ENCODE peak calls at places on chromosome 17, in five cellular contexts. B, S, N, T and O are unnamed samples.

GRCh38 chr17:6494239-6494941 is 50.1 kb downstream of the PIMREG start:
- DNase-seq in B (no peak), N (no peak), S (no peak), T (no peak), O (no peak)

GRCh38 chr17:48505788-48506187 is 25.0 kb downstream of the HOXB1 start:
- DNase-seq in N (peak; percentile 61), T (no peak), B (no peak), S (peak; percentile 77), O (no peak)

GRCh38 chr17:73291260-73291801 is 20.5 kb downstream of the CDC42EP4 start:
- DNase-seq in N (peak; percentile 79), S (peak; percentile 18), T (no peak), B (no peak), O (no peak)

GRCh38 chr17:14209215-14209614 is 27.4 kb downstream of the CDRT15 start:
- DNase-seq in T (no peak), S (no peak), N (peak; percentile 13), B (no peak), O (no peak)

GRCh38 chr17:80285237-80285920 is 24.7 kb downstream of the RNF213 start:
- DNase-seq in S (no peak), N (no peak), B (no peak), T (no peak), O (no peak)

GRCh38 chr17:32265192-32265895 is at the start of gene RHBDL3:
- DNase-seq in B (peak; percentile 70), N (no peak), T (no peak), S (no peak), O (no peak)

GRCh38 chr17:52648995-52649394 is 490.5 kb upstream of the CA10 start:
- DNase-seq in T (no peak), N (no peak), S (no peak), B (no peak), O (no peak)

GRCh38 chr17:5592382-5592781 is 8.1 kb upstream of the NLRP1 start:
- DNase-seq in S (peak; percentile 55), B (peak; percentile 84), N (peak; percentile 29), T (no peak), O (no peak)

GRCh38 chr17:45008191-45008590 is 40.1 kb upstream of the C1QL1 start:
- DNase-seq in S (no peak), N (no peak), B (no peak), T (no peak), O (no peak)

GRCh38 chr17:27755706-27756466 is 44.4 kb downstream of the NOS2 start:
- DNase-seq in S (no peak), B (no peak), T (no peak), N (no peak), O (no peak)

GRCh38 chr17:47803201-47803600 is 18.4 kb downstream of the OSBPL7 start:
- DNase-seq in T (no peak), N (no peak), S (no peak), B (no peak), O (no peak)

GRCh38 chr17:27670791-27671590 is 40.0 kb downstream of the LGALS9 start:
- DNase-seq in S (no peak), N (no peak), B (peak; percentile 18), T (no peak), O (no peak)

GRCh38 chr17:46036491-46036890 is 37.4 kb downstream of the STH start:
- DNase-seq in B (no peak), N (no peak), S (no peak), T (no peak), O (no peak)

GRCh38 chr17:77127735-77128361 is 12.9 kb upstream of the SEC14L1 start:
- DNase-seq in T (peak; percentile 22), S (no peak), B (no peak), N (no peak), O (no peak)

GRCh38 chr17:45425125-45425983 is 7.3 kb downstream of the ARHGAP27 start:
- DNase-seq in S (no peak), N (peak; percentile 98), T (peak; percentile 90), B (peak; percentile 93), O (no peak)

GRCh38 chr17:50129946-50130777 is at the start of gene SAMD14:
- DNase-seq in B (peak; percentile 59), T (no peak), S (peak; percentile 53), N (no peak), O (no peak)

GRCh38 chr17:32496348-32497078 is 9.7 kb downstream of the CDK5R1 start:
- DNase-seq in T (no peak), S (no peak), B (no peak), N (no peak), O (no peak)

GRCh38 chr17:68763551-68763950 is 162.4 kb upstream of the FAM20A start:
- DNase-seq in T (no peak), B (no peak), S (no peak), N (no peak), O (no peak)

GRCh38 chr17:61570118-61570517 is 20.9 kb downstream of the NACA2 start:
- DNase-seq in T (no peak), S (peak; percentile 17), B (no peak), N (peak; percentile 68), O (no peak)

GRCh38 chr17:27293359-27293897 is 486 bp upstream of the WSB1 start:
- DNase-seq in N (no peak), B (no peak), S (no peak), T (no peak), O (no peak)

GRCh38 chr17:18986541-18987229 is 17.9 kb downstream of the FAM83G start:
- DNase-seq in T (no peak), S (no peak), N (no peak), B (no peak), O (no peak)

GRCh38 chr17:47967607-47968252 is 3.2 kb upstream of the CDK5RAP3 start:
- DNase-seq in S (no peak), T (no peak), B (no peak), N (peak; percentile 53), O (no peak)

GRCh38 chr17:14903810-14904209 is 361.3 kb downstream of the PMP22 start:
- DNase-seq in S (no peak), N (no peak), B (no peak), T (no peak), O (no peak)

GRCh38 chr17:32323784-32324590 is 18.0 kb downstream of the C17orf75 start:
- DNase-seq in B (no peak), T (peak; percentile 65), S (peak; percentile 16), N (no peak), O (no peak)

GRCh38 chr17:10772425-10773380 is 31.2 kb downstream of the TMEM238L start:
- DNase-seq in N (peak; percentile 26), T (peak; percentile 29), B (peak; percentile 93), S (no peak), O (peak; percentile 35)

GRCh38 chr17:235831-236640 is 54.6 kb upstream of the DOC2B start:
- DNase-seq in S (no peak), N (no peak), T (no peak), B (no peak), O (no peak)

GRCh38 chr17:77327566-77328463 is 187.0 kb downstream of the SEC14L1 start:
- DNase-seq in B (no peak), N (no peak), S (no peak), T (no peak), O (no peak)

GRCh38 chr17:69551212-69552010 is 136.9 kb downstream of the MAP2K6 start:
- DNase-seq in B (no peak), T (no peak), N (no peak), S (no peak), O (no peak)

GRCh38 chr17:33049781-33050414 is 58.3 kb downstream of the SPACA3 start:
- DNase-seq in S (peak; percentile 32), B (peak; percentile 78), N (peak; percentile 31), T (no peak), O (peak; percentile 62)

GRCh38 chr17:13939222-13939621 is 130.1 kb upstream of the COX10 start:
- DNase-seq in T (no peak), S (no peak), B (peak; percentile 21), N (no peak), O (no peak)

GRCh38 chr17:37488009-37488604 is 1.6 kb upstream of the DUSP14 start:
- DNase-seq in T (peak; percentile 44), S (peak; percentile 93), B (peak; percentile 72), N (peak; percentile 65), O (no peak)

GRCh38 chr17:19486351-19487008 is 47.2 kb upstream of the SLC47A1 start:
- DNase-seq in N (no peak), S (no peak), B (no peak), T (no peak), O (no peak)

GRCh38 chr17:17711708-17712141 is 30.5 kb downstream of the RAI1 start:
- DNase-seq in S (no peak), T (no peak), B (peak; percentile 52), N (no peak), O (no peak)

GRCh38 chr17:57086069-57086930 is 1.3 kb downstream of the AKAP1 start:
- DNase-seq in T (no peak), N (no peak), S (peak; percentile 33), B (peak; percentile 65), O (no peak)

GRCh38 chr17:57088298-57088697 is 3.3 kb downstream of the AKAP1 start:
- DNase-seq in B (no peak), S (no peak), N (no peak), T (no peak), O (no peak)

GRCh38 chr17:57084802-57085447 is at the start of gene AKAP1:
- DNase-seq in S (peak; percentile 95), N (peak; percentile 91), B (peak; percentile 98), T (peak; percentile 94), O (peak; percentile 64)

GRCh38 chr17:57084361-57084801 is 665 bp upstream of the AKAP1 start:
- DNase-seq in N (no peak), T (no peak), S (no peak), B (no peak), O (peak; percentile 67)

GRCh38 chr17:57085448-57086068 is 512 bp downstream of the AKAP1 start:
- DNase-seq in N (no peak), B (peak; percentile 60), S (peak; percentile 54), T (no peak), O (no peak)
- TF ChIP-seq CTCF in N (no peak), B (no peak), S (no peak), T (peak; percentile 29), O (peak; percentile 65)

GRCh38 chr17:76024353-76024752 is 2.8 kb downstream of the EVPL start:
- DNase-seq in B (no peak), N (no peak), T (no peak), S (no peak), O (no peak)
- TF ChIP-seq POLR2AphosphoS5 in B (no peak), N (no peak), T (no peak), S (no peak), O (no peak)

GRCh38 chr17:78798695-78799559 is 16.9 kb upstream of the CYTH1 start:
- DNase-seq in B (peak; percentile 27), S (peak; percentile 28), T (peak; percentile 32), N (no peak), O (no peak)
- TF ChIP-seq CTCF in B (peak; percentile 35), S (peak; percentile 38), T (peak; percentile 62), N (peak; percentile 66), O (no peak)

DNA sequence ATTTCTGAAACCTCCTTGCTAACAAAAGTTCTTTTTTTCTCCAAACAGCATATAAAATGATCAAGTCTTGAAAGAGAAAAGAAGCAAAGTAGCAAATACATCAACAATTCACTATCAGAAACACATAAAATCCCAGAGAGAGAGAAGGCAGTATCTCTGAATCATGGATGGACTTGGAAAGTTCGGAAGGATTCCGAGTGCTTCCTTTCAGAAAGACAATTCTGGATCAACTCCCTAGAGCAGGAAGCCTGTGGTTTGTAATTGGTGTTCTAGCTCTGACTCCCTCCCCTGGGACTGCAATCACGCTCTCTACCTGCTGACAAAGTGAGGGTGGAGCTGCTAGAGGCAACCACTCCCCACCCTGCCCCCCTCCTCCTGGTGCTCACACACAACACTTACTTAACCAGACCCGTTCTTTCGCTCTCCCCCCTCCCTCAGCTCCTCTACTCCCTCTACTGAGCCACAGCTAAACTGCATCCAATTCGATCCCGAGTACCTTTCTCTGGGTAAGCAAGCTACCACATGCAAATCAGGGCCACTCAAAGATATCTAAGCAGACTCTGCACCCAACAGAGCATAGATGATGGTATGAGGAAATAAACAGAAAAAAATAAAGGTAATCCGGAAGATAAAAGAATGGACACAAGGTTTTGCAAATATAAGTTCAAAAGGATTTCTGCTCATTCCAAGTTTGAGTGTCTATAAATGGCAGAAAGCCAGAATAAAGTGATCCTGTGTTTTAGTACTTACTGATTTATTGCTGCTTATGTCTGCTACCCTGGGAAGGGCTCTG is at the start of gene RNF43:
- DNase-seq in B (peak; percentile 98), S (peak; percentile 88), T (peak; percentile 99), N (peak; percentile 100), O (peak; percentile 75)
- TF ChIP-seq POLR2AphosphoS5 in B (peak; percentile 73), S (no peak), T (peak; percentile 98), N (peak; percentile 100), O (no peak)